ENCODE peak calls at places on chromosomes 13 and 19, in nine cellular contexts. E is T-helper 2 cell, J is ACHN, T is GM06990, W is tibial artery, H is left ventricle myocardium inferior, L is Ammon's horn, F is H9, D is HFF-Myc. M is an unnamed sample.

GRCh38 chr13:97028441-97029299 is 34.4 kb upstream of the OXGR1 start:
- DNase-seq in E (no peak), J (peak), T (peak), W (peak), H (peak), L (peak), F (peak), D (peak), M (no peak)

GRCh38 chr19:47093841-47094240 is 19.7 kb downstream of the ZC3H4 start:
- DNase-seq in E (no peak), J (no peak), T (peak), W (no peak), H (no peak), L (no peak), F (no peak), D (no peak), M (no peak)

GRCh38 chr13:44347905-44348304 is 25.7 kb upstream of the SERP2 start:
- DNase-seq in E (no peak), J (no peak), T (no peak), W (no peak), H (no peak), L (no peak), F (no peak), D (no peak), M (no peak)

GRCh38 chr19:3068071-3068470 is 5.8 kb upstream of the TLE5 start:
- DNase-seq in E (no peak), J (no peak), T (no peak), W (no peak), H (no peak), L (no peak), F (no peak), D (no peak), M (no peak)

GRCh38 chr13:75670496-75670895 is 34.4 kb downstream of the LMO7 start:
- DNase-seq in E (no peak), J (no peak), T (no peak), W (no peak), H (no peak), L (no peak), F (no peak), D (no peak), M (no peak)

GRCh38 chr13:96652506-96652905 is 341.8 kb downstream of the OXGR1 start:
- DNase-seq in E (no peak), J (no peak), T (no peak), W (no peak), H (no peak), L (no peak), F (no peak), D (no peak), M (no peak)

GRCh38 chr19:17944301-17944700 is 11.5 kb downstream of the CCDC124 start:
- DNase-seq in E (no peak), J (peak), T (no peak), W (no peak), H (no peak), L (no peak), F (no peak), D (peak), M (no peak)

GRCh38 chr13:20911037-20911436 is 8.5 kb upstream of the XPO4 start:
- DNase-seq in E (no peak), J (no peak), T (no peak), W (no peak), H (no peak), L (no peak), F (no peak), D (no peak), M (no peak)

GRCh38 chr19:51064534-51065220 is at the start of gene KLK13:
- DNase-seq in E (no peak), J (peak), T (no peak), W (no peak), H (peak), L (no peak), F (peak), D (no peak), M (no peak)

GRCh38 chr13:112941349-112941748 is 27.7 kb upstream of the MCF2L start:
- DNase-seq in E (no peak), J (no peak), T (no peak), W (no peak), H (no peak), L (no peak), F (no peak), D (no peak), M (no peak)

GRCh38 chr13:24232474-24232873 is 72.0 kb downstream of the SPATA13 start:
- DNase-seq in E (no peak), J (no peak), T (no peak), W (no peak), H (no peak), L (no peak), F (peak), D (no peak), M (no peak)

GRCh38 chr13:35723061-35723461 is 246.6 kb upstream of the MAB21L1 start:
- DNase-seq in E (no peak), J (no peak), T (no peak), W (peak), H (no peak), L (no peak), F (no peak), D (no peak), M (no peak)

GRCh38 chr19:294819-295686 is 3.9 kb upstream of the PLPP2 start:
- DNase-seq in E (no peak), J (peak), T (no peak), W (no peak), H (no peak), L (peak), F (peak), D (no peak), M (no peak)

GRCh38 chr13:50299546-50300249 is 284.5 kb downstream of the KCNRG start:
- DNase-seq in E (no peak), J (no peak), T (no peak), W (no peak), H (no peak), L (no peak), F (no peak), D (no peak), M (no peak)

GRCh38 chr19:16698914-16699313 is 20.7 kb upstream of the NWD1 start:
- DNase-seq in E (no peak), J (no peak), T (no peak), W (peak), H (peak), L (no peak), F (no peak), D (no peak), M (no peak)

GRCh38 chr13:77136902-77137420 is 110.0 kb upstream of the FBXL3 start:
- DNase-seq in E (no peak), J (no peak), T (no peak), W (no peak), H (no peak), L (no peak), F (no peak), D (peak), M (no peak)

GRCh38 chr13:39597828-39598227 is 5.2 kb downstream of the LHFPL6 start:
- DNase-seq in E (no peak), J (no peak), T (no peak), W (no peak), H (no peak), L (no peak), F (no peak), D (no peak), M (no peak)

GRCh38 chr13:31639443-31640163 is 99.7 kb upstream of the RXFP2 start:
- DNase-seq in E (no peak), J (no peak), T (no peak), W (no peak), H (no peak), L (no peak), F (no peak), D (no peak), M (no peak)

GRCh38 chr19:18915639-18916038 is 3.5 kb downstream of the COPE start:
- DNase-seq in E (no peak), J (peak), T (no peak), W (no peak), H (no peak), L (peak), F (peak), D (no peak), M (no peak)

GRCh38 chr19:30593358-30593757 is 221.2 kb downstream of the ZNF536 start:
- DNase-seq in E (no peak), J (no peak), T (no peak), W (no peak), H (no peak), L (no peak), F (no peak), D (no peak), M (no peak)

GRCh38 chr13:93144031-93144430 is 82.6 kb upstream of the GPC6 start:
- DNase-seq in E (no peak), J (no peak), T (no peak), W (no peak), H (no peak), L (no peak), F (no peak), D (no peak), M (no peak)

GRCh38 chr13:51797664-51798488 is 6.1 kb downstream of the DHRS12 start:
- DNase-seq in E (no peak), J (peak), T (peak), W (no peak), H (no peak), L (peak), F (peak), D (no peak), M (no peak)

GRCh38 chr19:50724522-50725217 is 1.5 kb downstream of the CLEC11A start:
- DNase-seq in E (peak), J (peak), T (peak), W (peak), H (peak), L (peak), F (peak), D (peak), M (peak)